ENCODE peak calls at places on chromosomes 6 and 20, in nine cellular contexts. N, T, L, G, B, W, A, J and F are unnamed samples.

GRCh38 chr20:57806975-57807374 is 97.2 kb upstream of the PMEPA1 start:
- DNase-seq in N (no peak), T (no peak), L (no peak), G (no peak), B (no peak), W (no peak), A (no peak), J (no peak), F (no peak)

GRCh38 chr6:75084872-75085381 is 120.9 kb downstream of the COL12A1 start:
- DNase-seq in N (peak), T (peak), L (peak), G (no peak), B (no peak), W (no peak), A (no peak), J (no peak), F (peak)

GRCh38 chr6:34901930-34902329 is 12.9 kb downstream of the ANKS1A start:
- DNase-seq in N (no peak), T (no peak), L (no peak), G (no peak), B (no peak), W (no peak), A (no peak), J (no peak), F (no peak)

GRCh38 chr20:34891166-34892062 is 15.0 kb downstream of the ACSS2 start:
- DNase-seq in N (no peak), T (no peak), L (no peak), G (no peak), B (no peak), W (no peak), A (no peak), J (no peak), F (no peak)

GRCh38 chr6:129314575-129314974 is 395.4 kb downstream of the ARHGAP18 start:
- DNase-seq in N (no peak), T (no peak), L (no peak), G (no peak), B (no peak), W (no peak), A (no peak), J (no peak), F (no peak)

GRCh38 chr6:30219244-30219643 is 6.0 kb upstream of the TRIM26 start:
- DNase-seq in N (peak), T (peak), L (peak), G (peak), B (peak), W (no peak), A (no peak), J (no peak), F (no peak)

GRCh38 chr6:157240059-157240959 is 83.0 kb downstream of the TMEM242 start:
- DNase-seq in N (no peak), T (no peak), L (peak), G (no peak), B (no peak), W (peak), A (no peak), J (no peak), F (no peak)

GRCh38 chr6:39074486-39074885 is 25.9 kb downstream of the GLP1R start:
- DNase-seq in N (no peak), T (peak), L (no peak), G (no peak), B (no peak), W (peak), A (no peak), J (peak), F (no peak)

GRCh38 chr20:17227669-17228623 is 1.1 kb downstream of the PCSK2 start:
- DNase-seq in N (peak), T (peak), L (no peak), G (no peak), B (peak), W (no peak), A (no peak), J (no peak), F (no peak)

GRCh38 chr6:18259675-18260447 is 4.5 kb downstream of the DEK start:
- DNase-seq in N (no peak), T (no peak), L (no peak), G (no peak), B (no peak), W (no peak), A (no peak), J (no peak), F (no peak)

GRCh38 chr20:21182832-21183563 is 57.1 kb downstream of the KIZ start:
- DNase-seq in N (no peak), T (no peak), L (peak), G (no peak), B (no peak), W (no peak), A (no peak), J (no peak), F (no peak)

GRCh38 chr20:54103762-54104600 is 33.6 kb upstream of the BCAS1 start:
- DNase-seq in N (no peak), T (no peak), L (peak), G (no peak), B (no peak), W (no peak), A (no peak), J (no peak), F (no peak)

DNA sequence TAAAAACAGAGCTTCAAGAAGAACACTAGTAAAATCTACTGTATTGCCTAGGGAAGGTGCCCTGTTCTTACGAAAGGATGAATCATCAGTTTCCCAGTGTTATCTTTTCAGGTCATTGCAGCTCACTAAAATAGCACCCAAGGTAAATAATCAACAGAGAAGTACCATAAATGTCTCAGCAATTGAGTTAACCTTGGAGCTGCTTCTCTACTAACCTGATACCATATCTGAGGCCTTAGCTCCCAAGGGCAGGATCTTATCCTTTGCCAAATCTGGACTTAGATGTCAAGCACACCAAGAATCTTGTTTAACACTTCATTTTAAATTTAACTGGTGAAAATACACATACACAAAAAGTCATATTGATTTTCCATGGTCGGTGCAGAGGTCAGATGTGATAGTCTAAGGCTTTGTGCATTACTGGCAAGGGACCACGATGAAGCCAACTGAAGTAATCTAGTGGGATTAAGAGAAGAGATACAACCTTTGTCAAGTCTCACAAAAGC is 81.5 kb downstream of the EDN1 start:
- DNase-seq in N (no peak), T (no peak), L (no peak), G (peak), B (no peak), W (no peak), A (no peak), J (no peak), F (no peak)
- TF ChIP-seq POLR2AphosphoS5 in N (no peak), T (no peak), L (no peak), G (no peak), B (no peak), W (no peak), A (no peak), J (no peak), F (no peak)

DNA sequence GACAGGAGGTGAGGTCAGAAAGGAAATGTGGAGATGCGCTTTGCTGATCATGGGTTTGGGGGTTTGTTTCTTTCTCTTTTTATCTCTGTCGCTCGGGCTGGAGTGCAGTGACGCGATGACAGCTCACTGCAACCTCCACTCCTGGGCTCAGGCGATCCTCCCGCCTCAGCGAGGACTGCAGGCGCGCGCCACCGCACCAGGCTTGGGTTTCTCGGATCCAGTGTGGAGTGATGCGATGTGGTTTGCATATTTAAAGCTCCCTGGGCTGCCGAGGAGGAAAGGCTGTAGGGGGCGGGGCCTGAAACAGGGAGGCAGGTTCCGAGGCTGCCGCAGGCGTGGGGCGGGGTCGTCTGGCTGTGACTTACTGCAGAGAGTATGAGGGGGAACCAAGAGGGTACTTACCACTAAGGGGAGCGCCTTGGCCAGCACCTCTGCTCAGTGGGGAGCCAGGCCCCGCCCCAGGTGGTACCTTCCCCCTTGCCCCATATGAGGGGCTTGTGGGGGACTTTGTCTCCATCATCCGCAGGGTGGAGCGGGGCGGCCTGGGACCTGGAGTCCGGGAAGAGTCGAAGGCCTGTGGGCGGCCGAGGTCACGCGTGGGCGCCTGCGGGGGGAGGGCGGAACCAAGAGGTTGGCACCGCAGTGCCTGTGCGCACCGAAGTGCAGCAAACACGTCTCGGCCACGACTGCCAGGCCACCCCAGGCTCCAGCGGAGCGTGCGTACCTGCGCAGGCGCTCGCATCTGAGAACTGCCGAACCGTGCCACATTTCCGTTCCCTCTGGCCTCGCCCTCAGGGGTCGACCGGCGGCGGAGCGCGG is 12.7 kb upstream of the BAK1 start:
- DNase-seq in N (peak), T (peak), L (peak), G (no peak), B (no peak), W (no peak), A (peak), J (peak), F (no peak)
- TF ChIP-seq POLR2AphosphoS5 in N (no peak), T (peak), L (no peak), G (no peak), B (no peak), W (no peak), A (no peak), J (peak), F (no peak)

GRCh38 chr6:81909981-81910910 is 157.8 kb upstream of the TENT5A start:
- DNase-seq in N (no peak), T (no peak), L (no peak), G (no peak), B (no peak), W (no peak), A (no peak), J (no peak), F (no peak)
- TF ChIP-seq POLR2AphosphoS5 in N (no peak), T (no peak), L (no peak), G (no peak), B (no peak), W (no peak), A (no peak), J (no peak), F (no peak)

DNA sequence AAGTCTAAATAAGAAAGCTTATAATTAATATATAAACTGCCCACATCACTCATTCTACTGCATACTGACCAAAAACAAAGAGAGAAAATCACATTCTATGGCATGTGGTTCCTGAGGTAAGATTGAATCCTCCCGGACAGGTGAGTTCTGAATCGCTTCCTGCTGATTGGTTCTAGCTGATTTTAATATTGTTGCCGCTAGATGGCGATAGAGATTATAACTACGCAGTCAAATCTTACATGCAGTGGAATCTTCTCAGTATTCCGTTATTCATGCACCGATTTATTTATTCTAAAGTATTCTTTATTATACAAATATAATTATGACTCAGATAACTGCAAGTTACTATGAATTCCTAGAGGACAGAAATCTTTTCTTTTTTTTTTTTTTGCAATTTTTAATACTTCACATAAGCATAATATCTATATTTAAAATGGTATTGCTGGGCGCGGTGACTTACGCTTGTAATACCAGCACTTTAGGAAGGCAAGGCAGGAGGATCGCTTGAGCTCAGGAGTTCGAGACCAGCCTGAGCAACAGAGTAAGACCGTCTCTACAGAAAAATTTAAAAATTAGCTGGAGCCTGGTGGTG is 24.2 kb upstream of the TMX4 start:
- DNase-seq in N (no peak), T (peak), L (no peak), G (peak), B (peak), W (no peak), A (peak), J (no peak), F (no peak)
- TF ChIP-seq POLR2AphosphoS5 in N (no peak), T (no peak), L (no peak), G (no peak), B (no peak), W (no peak), A (no peak), J (no peak), F (no peak)

GRCh38 chr6:136673571-136673970 is 118.7 kb downstream of the MAP3K5 start:
- DNase-seq in N (no peak), T (no peak), L (no peak), G (no peak), B (no peak), W (no peak), A (no peak), J (no peak), F (no peak)

GRCh38 chr6:136668571-136668970 is 118.3 kb upstream of the MAP7 start:
- DNase-seq in N (no peak), T (no peak), L (no peak), G (no peak), B (no peak), W (no peak), A (no peak), J (no peak), F (no peak)

GRCh38 chr6:136672144-136672543 is 120.1 kb downstream of the MAP3K5 start:
- DNase-seq in N (no peak), T (no peak), L (no peak), G (no peak), B (no peak), W (no peak), A (no peak), J (no peak), F (no peak)

GRCh38 chr6:136666041-136666440 is 115.8 kb upstream of the MAP7 start:
- DNase-seq in N (no peak), T (no peak), L (no peak), G (no peak), B (no peak), W (no peak), A (no peak), J (no peak), F (no peak)

GRCh38 chr6:136669299-136669699 is 119.1 kb upstream of the MAP7 start:
- DNase-seq in N (no peak), T (no peak), L (no peak), G (peak), B (no peak), W (no peak), A (no peak), J (no peak), F (no peak)
- TF ChIP-seq POLR2AphosphoS5 in N (no peak), T (no peak), L (no peak), G (no peak), B (no peak), W (no peak), A (no peak), J (no peak), F (no peak)

DNA sequence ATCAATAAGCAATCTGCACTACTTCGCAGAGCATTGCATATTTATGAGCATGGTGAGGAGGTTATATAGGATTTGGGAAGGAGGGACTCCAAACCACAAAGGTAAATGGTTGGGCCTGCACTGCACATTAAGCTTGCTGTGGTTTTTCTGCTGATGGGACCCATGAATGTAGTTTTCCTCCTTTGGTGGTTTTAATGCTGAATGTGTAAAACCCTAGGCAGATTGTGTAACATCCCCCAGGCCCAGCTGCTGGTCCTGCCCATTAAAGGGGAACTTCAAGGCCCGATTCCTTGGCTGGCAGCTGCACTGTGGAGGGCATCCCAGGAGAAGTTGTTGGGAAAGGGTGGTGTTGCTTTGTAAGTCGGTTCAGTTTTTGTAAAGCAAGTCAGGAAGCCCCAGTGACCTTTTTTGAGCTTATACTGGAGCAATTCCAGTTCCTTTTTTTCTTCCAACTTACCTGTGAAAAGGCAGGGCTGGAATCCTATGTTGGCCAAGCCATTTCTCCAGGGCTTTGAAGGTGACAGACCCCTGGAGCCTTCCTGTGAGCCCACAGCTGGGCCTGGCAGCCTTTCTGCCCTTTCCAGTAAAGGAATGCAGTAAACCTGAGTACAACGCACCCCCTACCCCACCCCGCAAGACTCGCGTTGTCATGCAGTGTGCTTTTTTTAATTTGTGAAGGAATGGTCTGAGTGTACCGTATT is 43.1 kb upstream of the NAA20 start:
- DNase-seq in N (no peak), T (no peak), L (peak), G (peak), B (no peak), W (peak), A (no peak), J (no peak), F (no peak)
- TF ChIP-seq POLR2AphosphoS5 in N (no peak), T (no peak), L (peak), G (no peak), B (no peak), W (no peak), A (no peak), J (no peak), F (peak)

GRCh38 chr20:50754420-50754819 is 23.0 kb downstream of the PARD6B start:
- DNase-seq in N (no peak), T (no peak), L (no peak), G (no peak), B (no peak), W (no peak), A (no peak), J (no peak), F (no peak)
- TF ChIP-seq POLR2AphosphoS5 in N (no peak), T (no peak), L (no peak), G (no peak), B (no peak), W (no peak), A (no peak), J (no peak), F (no peak)

DNA sequence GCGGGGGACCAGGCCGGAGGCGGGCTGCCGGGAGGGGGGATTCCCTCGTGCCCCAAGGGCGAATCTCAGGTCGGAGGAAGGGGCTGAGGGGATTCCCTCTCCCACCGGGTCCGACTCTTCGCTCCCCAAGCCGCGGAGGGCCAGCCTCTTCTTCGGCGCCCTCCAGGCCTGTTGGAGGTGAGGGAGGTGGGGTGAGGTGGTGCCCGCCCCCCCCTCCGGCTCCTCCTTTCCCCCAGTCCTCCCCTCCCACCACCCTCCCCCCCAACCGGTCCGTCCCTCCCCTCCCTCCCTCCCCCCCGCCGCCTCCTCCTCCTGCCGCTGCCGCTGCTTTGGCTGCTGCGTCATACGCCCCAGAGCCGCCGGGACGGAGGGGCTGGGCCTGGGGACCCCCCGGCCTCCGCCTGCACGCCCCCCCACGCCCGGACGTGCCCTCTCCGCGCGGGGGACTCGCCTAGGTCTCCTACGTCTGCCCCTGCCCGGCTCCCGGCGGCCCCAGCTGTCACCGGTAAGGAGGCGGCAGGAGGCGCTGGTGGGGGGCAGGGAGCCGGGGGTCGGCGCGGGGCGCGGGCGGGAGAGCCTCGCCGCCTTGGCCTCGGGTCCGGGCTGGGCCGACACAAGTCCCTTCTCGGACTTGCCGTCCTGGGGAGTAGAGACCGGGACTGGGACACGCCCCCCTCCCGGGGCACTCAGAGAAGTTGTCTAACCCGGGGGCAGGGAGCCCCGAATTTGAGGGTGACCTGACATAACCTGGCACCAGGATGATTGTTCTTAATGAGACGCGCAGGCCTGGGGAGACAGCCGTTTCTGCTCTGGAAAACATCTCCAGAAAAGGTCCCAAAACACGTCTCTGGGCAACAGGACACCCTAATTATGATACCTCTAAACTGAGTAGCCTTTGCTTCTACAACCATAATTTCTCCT is at the start of gene PHF1:
- DNase-seq in N (peak), T (peak), L (peak), G (peak), B (peak), W (no peak), A (peak), J (peak), F (no peak)
- TF ChIP-seq POLR2AphosphoS5 in N (peak), T (no peak), L (no peak), G (no peak), B (peak), W (no peak), A (no peak), J (no peak), F (peak)